ENCODE peak calls at places on chromosomes 13 and 19, in nine cellular contexts. V, D, P, G, B, W, Q, I and O are unnamed samples.

GRCh38 chr19:49114630-49115363 is 627 bp downstream of the LIN7B start:
- DNase-seq in V (no peak), D (peak), P (no peak), G (no peak), B (no peak), W (peak), Q (no peak), I (peak), O (no peak)

GRCh38 chr19:45444318-45445041 is 20.8 kb upstream of the ERCC1 start:
- DNase-seq in V (peak), D (peak), P (peak), G (no peak), B (no peak), W (peak), Q (peak), I (peak), O (peak)

GRCh38 chr19:11659612-11660011 is 62.3 kb downstream of the ZNF627 start:
- DNase-seq in V (no peak), D (no peak), P (no peak), G (no peak), B (no peak), W (peak), Q (peak), I (no peak), O (no peak)

GRCh38 chr13:22176968-22177545 is 506.2 kb downstream of the FGF9 start:
- DNase-seq in V (no peak), D (no peak), P (no peak), G (no peak), B (no peak), W (no peak), Q (no peak), I (no peak), O (no peak)

GRCh38 chr13:21672811-21673591 is 2.1 kb downstream of the FGF9 start:
- DNase-seq in V (no peak), D (no peak), P (no peak), G (no peak), B (no peak), W (no peak), Q (no peak), I (no peak), O (no peak)

GRCh38 chr13:94415484-94415883 is 64.0 kb downstream of the DCT start:
- DNase-seq in V (no peak), D (no peak), P (no peak), G (no peak), B (no peak), W (no peak), Q (no peak), I (no peak), O (no peak)

GRCh38 chr13:114113961-114114360 is 18.5 kb downstream of the RASA3 start:
- DNase-seq in V (no peak), D (no peak), P (no peak), G (no peak), B (no peak), W (no peak), Q (no peak), I (no peak), O (no peak)

GRCh38 chr13:32426981-32427851 is 714 bp downstream of the N4BP2L1 start:
- DNase-seq in V (peak), D (peak), P (no peak), G (no peak), B (no peak), W (peak), Q (no peak), I (peak), O (no peak)

GRCh38 chr13:101149735-101150380 is 266.4 kb downstream of the NALCN start:
- DNase-seq in V (no peak), D (no peak), P (no peak), G (no peak), B (peak), W (peak), Q (no peak), I (no peak), O (no peak)

GRCh38 chr13:113305208-113305607 is 8.2 kb downstream of the LAMP1 start:
- DNase-seq in V (no peak), D (no peak), P (no peak), G (no peak), B (peak), W (no peak), Q (peak), I (no peak), O (no peak)

GRCh38 chr19:47742636-47743035 is 2.7 kb upstream of the NOP53 start:
- DNase-seq in V (no peak), D (no peak), P (no peak), G (no peak), B (no peak), W (peak), Q (no peak), I (no peak), O (no peak)